ENCODE peak calls at places on chromosomes 7 and 10, in seven cellular contexts. One of them, this sample, is unnamed. For H3K4me1 and H3K36me3, the result is how much of the 10 kb centered on the place peaks cover.

GRCh38 chr7:98051118-98051744 is 55.4 kb upstream of the LMTK2 start:
- DNase-seq in aorta: no peak
- DNase-seq in mammary epithelial cell: no peak
- DNase-seq in pancreas: peak
- DNase-seq in naive thymus-derived CD4-positive, alpha-beta T cell: peak
- DNase-seq in IMR-90: no peak
- DNase-seq in tibial nerve: no peak
- DNase-seq in this sample: peak

GRCh38 chr7:99108615-99109014 is 35.3 kb downstream of the SMURF1 start:
- DNase-seq in pancreas: no peak
- DNase-seq in naive thymus-derived CD4-positive, alpha-beta T cell: no peak
- DNase-seq in mammary epithelial cell: no peak
- DNase-seq in aorta: no peak
- DNase-seq in IMR-90: peak
- DNase-seq in tibial nerve: no peak
- DNase-seq in this sample: no peak

GRCh38 chr7:112076309-112076708 is 129.9 kb downstream of the DOCK4 start:
- DNase-seq in IMR-90: no peak
- DNase-seq in aorta: no peak
- DNase-seq in naive thymus-derived CD4-positive, alpha-beta T cell: no peak
- DNase-seq in tibial nerve: no peak
- DNase-seq in mammary epithelial cell: no peak
- DNase-seq in pancreas: no peak
- DNase-seq in this sample: no peak

GRCh38 chr7:36037121-36037662 is 115.9 kb upstream of the EEPD1 start:
- DNase-seq in tibial nerve: peak
- DNase-seq in aorta: no peak
- DNase-seq in naive thymus-derived CD4-positive, alpha-beta T cell: no peak
- DNase-seq in mammary epithelial cell: peak
- DNase-seq in pancreas: peak
- DNase-seq in IMR-90: peak
- DNase-seq in this sample: no peak

GRCh38 chr10:14801693-14802092 is 27.0 kb upstream of the FAM107B start:
- DNase-seq in aorta: no peak
- DNase-seq in naive thymus-derived CD4-positive, alpha-beta T cell: no peak
- DNase-seq in IMR-90: no peak
- DNase-seq in pancreas: no peak
- DNase-seq in mammary epithelial cell: no peak
- DNase-seq in tibial nerve: no peak
- DNase-seq in this sample: no peak

GRCh38 chr7:50727072-50727471 is 55.6 kb downstream of the GRB10 start:
- DNase-seq in aorta: no peak
- DNase-seq in IMR-90: peak
- DNase-seq in mammary epithelial cell: no peak
- DNase-seq in tibial nerve: no peak
- DNase-seq in naive thymus-derived CD4-positive, alpha-beta T cell: no peak
- DNase-seq in pancreas: no peak
- DNase-seq in this sample: no peak

GRCh38 chr7:39672176-39672575 is 48.8 kb downstream of the RALA start:
- DNase-seq in IMR-90: no peak
- DNase-seq in tibial nerve: no peak
- DNase-seq in pancreas: no peak
- DNase-seq in mammary epithelial cell: no peak
- DNase-seq in naive thymus-derived CD4-positive, alpha-beta T cell: no peak
- DNase-seq in aorta: no peak
- DNase-seq in this sample: no peak

GRCh38 chr7:125074141-125074540 is 144.5 kb upstream of the POT1 start:
- DNase-seq in aorta: no peak
- DNase-seq in naive thymus-derived CD4-positive, alpha-beta T cell: no peak
- DNase-seq in pancreas: no peak
- DNase-seq in mammary epithelial cell: no peak
- DNase-seq in IMR-90: no peak
- DNase-seq in tibial nerve: no peak
- DNase-seq in this sample: no peak

GRCh38 chr7:77753173-77753572 is 45.1 kb downstream of the TMEM60 start:
- DNase-seq in tibial nerve: no peak
- DNase-seq in aorta: no peak
- DNase-seq in pancreas: no peak
- DNase-seq in IMR-90: no peak
- DNase-seq in naive thymus-derived CD4-positive, alpha-beta T cell: no peak
- DNase-seq in mammary epithelial cell: peak
- DNase-seq in this sample: no peak

GRCh38 chr7:55131421-55131929 is 112.7 kb downstream of the EGFR start:
- DNase-seq in IMR-90: peak
- DNase-seq in pancreas: no peak
- DNase-seq in aorta: no peak
- DNase-seq in mammary epithelial cell: no peak
- DNase-seq in tibial nerve: no peak
- DNase-seq in naive thymus-derived CD4-positive, alpha-beta T cell: no peak
- DNase-seq in this sample: no peak

DNA sequence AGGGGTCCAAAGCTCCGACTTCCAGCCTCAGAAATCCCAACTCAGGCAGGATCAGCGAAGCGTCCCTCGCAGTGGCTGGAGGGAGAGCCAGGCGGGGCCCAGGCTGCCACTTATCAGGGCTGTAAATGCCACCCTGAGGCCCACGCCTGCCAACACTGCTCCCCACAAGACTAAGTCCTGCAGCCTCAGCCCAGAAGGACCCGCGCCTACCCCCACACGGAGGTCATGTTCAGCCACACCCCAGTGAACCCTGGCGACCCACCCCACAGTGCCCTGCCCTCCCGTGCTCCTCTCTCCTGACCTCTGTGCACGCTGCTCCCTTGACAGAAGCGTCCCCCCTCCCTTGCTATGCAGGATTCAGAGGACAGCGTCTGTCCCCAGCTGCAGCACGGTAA is 3.1 kb downstream of the PSMG3 start:
- DNase-seq in pancreas: no peak
- DNase-seq in tibial nerve: no peak
- DNase-seq in IMR-90: no peak
- DNase-seq in mammary epithelial cell: no peak
- DNase-seq in aorta: no peak
- DNase-seq in naive thymus-derived CD4-positive, alpha-beta T cell: no peak
- DNase-seq in this sample: no peak
- H3K4me1 ChIP-seq in pancreas: under half
- H3K4me1 ChIP-seq in tibial nerve: under half
- H3K4me1 ChIP-seq in IMR-90: under half
- H3K4me1 ChIP-seq in mammary epithelial cell: under half
- H3K4me1 ChIP-seq in aorta: under half
- H3K4me1 ChIP-seq in naive thymus-derived CD4-positive, alpha-beta T cell: under half
- H3K4me1 ChIP-seq in this sample: under half

GRCh38 chr10:96387151-96387550 is 28.3 kb upstream of the OPALIN start:
- DNase-seq in mammary epithelial cell: no peak
- DNase-seq in IMR-90: peak
- DNase-seq in tibial nerve: no peak
- DNase-seq in naive thymus-derived CD4-positive, alpha-beta T cell: no peak
- DNase-seq in pancreas: no peak
- DNase-seq in aorta: no peak
- DNase-seq in this sample: no peak
- H3K36me3 ChIP-seq in mammary epithelial cell: under half
- H3K36me3 ChIP-seq in IMR-90: under half
- H3K36me3 ChIP-seq in tibial nerve: under half
- H3K36me3 ChIP-seq in naive thymus-derived CD4-positive, alpha-beta T cell: under half
- H3K36me3 ChIP-seq in pancreas: under half
- H3K36me3 ChIP-seq in aorta: under half
- H3K36me3 ChIP-seq in this sample: under half

GRCh38 chr7:123729217-123729578 is 19.6 kb downstream of the WASL start:
- DNase-seq in pancreas: no peak
- DNase-seq in naive thymus-derived CD4-positive, alpha-beta T cell: no peak
- DNase-seq in IMR-90: no peak
- DNase-seq in mammary epithelial cell: no peak
- DNase-seq in aorta: no peak
- DNase-seq in tibial nerve: no peak
- DNase-seq in this sample: no peak

GRCh38 chr7:123725586-123726171 is 23.1 kb downstream of the WASL start:
- DNase-seq in aorta: no peak
- DNase-seq in tibial nerve: no peak
- DNase-seq in mammary epithelial cell: no peak
- DNase-seq in IMR-90: no peak
- DNase-seq in pancreas: no peak
- DNase-seq in naive thymus-derived CD4-positive, alpha-beta T cell: no peak
- DNase-seq in this sample: no peak

GRCh38 chr7:123723913-123724312 is 24.9 kb downstream of the WASL start:
- DNase-seq in mammary epithelial cell: no peak
- DNase-seq in pancreas: no peak
- DNase-seq in aorta: no peak
- DNase-seq in tibial nerve: no peak
- DNase-seq in IMR-90: no peak
- DNase-seq in naive thymus-derived CD4-positive, alpha-beta T cell: no peak
- DNase-seq in this sample: no peak

GRCh38 chr7:123724725-123725381 is 23.9 kb downstream of the WASL start:
- DNase-seq in pancreas: no peak
- DNase-seq in mammary epithelial cell: no peak
- DNase-seq in tibial nerve: no peak
- DNase-seq in aorta: no peak
- DNase-seq in naive thymus-derived CD4-positive, alpha-beta T cell: no peak
- DNase-seq in IMR-90: no peak
- DNase-seq in this sample: no peak

DNA sequence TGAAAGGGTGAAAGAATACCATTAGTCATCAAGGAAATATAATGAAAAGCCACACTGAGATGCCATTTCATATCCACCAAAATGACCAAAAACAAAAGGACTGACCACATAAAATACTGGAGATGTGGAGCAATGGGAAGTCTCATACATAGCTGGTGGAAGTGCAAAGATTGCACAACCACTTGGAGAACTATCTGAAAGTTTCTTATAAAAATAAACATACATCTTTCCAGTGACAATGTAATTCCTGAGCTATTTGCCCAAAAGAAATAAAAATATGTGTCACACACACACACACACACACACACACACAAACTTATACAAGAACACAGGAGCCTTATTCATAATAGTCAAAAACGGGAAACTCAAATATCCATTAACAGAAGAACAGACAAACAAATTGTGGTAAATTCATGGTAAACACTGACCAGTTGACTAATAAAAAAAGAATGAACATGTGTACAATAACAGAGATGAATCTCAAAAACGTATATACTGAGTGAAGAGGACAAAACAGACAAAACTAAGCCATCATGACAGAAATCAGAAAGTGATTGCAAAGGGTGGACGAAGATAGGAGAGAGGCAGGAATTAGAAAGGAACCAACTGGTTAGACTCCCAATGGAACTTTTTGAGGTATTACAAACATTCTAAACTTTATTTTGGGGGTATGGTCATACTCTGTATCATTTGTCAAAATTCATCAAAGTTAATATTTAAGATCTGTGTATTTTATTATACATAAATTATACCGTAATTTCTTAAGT is 21.5 kb downstream of the WASL start:
- DNase-seq in aorta: no peak
- DNase-seq in tibial nerve: no peak
- DNase-seq in naive thymus-derived CD4-positive, alpha-beta T cell: no peak
- DNase-seq in pancreas: no peak
- DNase-seq in mammary epithelial cell: peak
- DNase-seq in IMR-90: peak
- DNase-seq in this sample: no peak
- H3K4me1 ChIP-seq in aorta: under half
- H3K4me1 ChIP-seq in tibial nerve: under half
- H3K4me1 ChIP-seq in naive thymus-derived CD4-positive, alpha-beta T cell: under half
- H3K4me1 ChIP-seq in pancreas: half or more
- H3K4me1 ChIP-seq in mammary epithelial cell: under half
- H3K4me1 ChIP-seq in IMR-90: under half
- H3K4me1 ChIP-seq in this sample: under half

DNA sequence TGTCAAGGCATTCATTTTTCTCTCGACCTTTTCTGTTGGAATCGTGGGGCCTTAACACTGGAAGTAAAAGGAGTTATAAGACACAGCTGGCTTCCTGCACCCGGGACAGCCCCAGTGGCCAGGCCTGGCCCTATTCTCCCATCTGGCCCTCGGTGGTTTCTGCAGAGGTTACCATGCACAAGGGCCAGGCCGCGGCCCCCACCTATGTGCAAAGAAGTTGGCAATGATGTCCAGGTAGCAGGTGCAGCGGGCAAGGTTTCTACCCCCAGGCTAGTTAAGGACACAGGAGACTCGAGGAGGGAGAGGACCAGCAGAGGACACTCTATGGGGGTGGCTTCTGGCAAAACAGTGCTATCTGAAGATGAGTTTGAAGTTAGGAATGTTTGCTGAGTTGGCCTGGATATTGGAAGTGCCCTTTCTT is 97.3 kb downstream of the LHPP start:
- DNase-seq in IMR-90: peak
- DNase-seq in aorta: peak
- DNase-seq in tibial nerve: no peak
- DNase-seq in pancreas: no peak
- DNase-seq in naive thymus-derived CD4-positive, alpha-beta T cell: no peak
- DNase-seq in mammary epithelial cell: no peak
- DNase-seq in this sample: no peak
- H3K36me3 ChIP-seq in IMR-90: under half
- H3K36me3 ChIP-seq in aorta: under half
- H3K36me3 ChIP-seq in tibial nerve: under half
- H3K36me3 ChIP-seq in pancreas: under half
- H3K36me3 ChIP-seq in naive thymus-derived CD4-positive, alpha-beta T cell: under half
- H3K36me3 ChIP-seq in mammary epithelial cell: under half
- H3K36me3 ChIP-seq in this sample: under half

This sample was measured in CD8-positive, alpha-beta memory T cell.